ENCODE peak calls at places on chromosomes 12 and 14, in five cellular contexts. Q is CD8-positive, alpha-beta T cell; S is heart left ventricle; D is A549; Y is ascending aorta. X is an unnamed sample.

GRCh38 chr12:84911331-84912190 is 1.0 kb downstream of the SLC6A15 start:
- DNase-seq in Q (no peak), S (no peak), D (peak; percentile 67), Y (no peak), X (no peak)

GRCh38 chr12:129459886-129460285 is 443.9 kb downstream of the TMEM132D start:
- DNase-seq in Q (no peak), S (no peak), D (no peak), Y (no peak), X (no peak)

GRCh38 chr12:82857276-82857675 is 170.6 kb downstream of the TMTC2 start:
- DNase-seq in Q (no peak), S (peak; percentile 14), D (no peak), Y (no peak), X (no peak)

GRCh38 chr12:48794870-48795269 is 6.0 kb upstream of the ADCY6 start:
- DNase-seq in Q (no peak), S (no peak), D (no peak), Y (no peak), X (no peak)

GRCh38 chr12:76030378-76031080 is 1.0 kb downstream of the PHLDA1 start:
- DNase-seq in Q (peak; percentile 44), S (peak; percentile 38), D (no peak), Y (peak; percentile 69), X (peak; percentile 44)

GRCh38 chr12:124310785-124311184 is 15.9 kb downstream of the RFLNA start:
- DNase-seq in Q (no peak), S (no peak), D (no peak), Y (no peak), X (no peak)

GRCh38 chr12:121196902-121197301 is 13.0 kb upstream of the P2RX4 start:
- DNase-seq in Q (no peak), S (no peak), D (no peak), Y (no peak), X (no peak)

GRCh38 chr12:103947871-103948555 is 17.7 kb upstream of the TDG start:
- DNase-seq in Q (no peak), S (no peak), D (no peak), Y (no peak), X (no peak)

GRCh38 chr14:26719514-26719913 is 121.7 kb upstream of the NOVA1 start:
- DNase-seq in Q (no peak), S (no peak), D (no peak), Y (no peak), X (no peak)

GRCh38 chr14:32491413-32492016 is 162.4 kb downstream of the AKAP6 start:
- DNase-seq in Q (no peak), S (no peak), D (no peak), Y (no peak), X (no peak)

GRCh38 chr12:7060353-7060954 is at the start of gene C1S:
- DNase-seq in Q (no peak), S (peak; percentile 73), D (peak; percentile 93), Y (peak; percentile 93), X (peak; percentile 90)

GRCh38 chr12:67716817-67717216 is 68.3 kb downstream of the DYRK2 start:
- DNase-seq in Q (no peak), S (no peak), D (no peak), Y (no peak), X (no peak)

GRCh38 chr12:107126688-107127481 is 33.5 kb upstream of the CRY1 start:
- DNase-seq in Q (no peak), S (no peak), D (no peak), Y (no peak), X (no peak)

GRCh38 chr14:79443602-79444001 is 767.7 kb downstream of the DIO2 start:
- DNase-seq in Q (no peak), S (no peak), D (no peak), Y (no peak), X (no peak)

GRCh38 chr12:89393551-89394121 is 41.3 kb upstream of the DUSP6 start:
- DNase-seq in Q (no peak), S (no peak), D (no peak), Y (no peak), X (no peak)

GRCh38 chr12:123761841-123762714 is at the start of gene DNAH10:
- DNase-seq in Q (peak; percentile 8), S (no peak), D (no peak), Y (peak; percentile 56), X (no peak)

GRCh38 chr12:105933671-105934665 is 204.8 kb downstream of the NUAK1 start:
- DNase-seq in Q (no peak), S (no peak), D (peak; percentile 33), Y (peak; percentile 85), X (peak; percentile 51)

DNA sequence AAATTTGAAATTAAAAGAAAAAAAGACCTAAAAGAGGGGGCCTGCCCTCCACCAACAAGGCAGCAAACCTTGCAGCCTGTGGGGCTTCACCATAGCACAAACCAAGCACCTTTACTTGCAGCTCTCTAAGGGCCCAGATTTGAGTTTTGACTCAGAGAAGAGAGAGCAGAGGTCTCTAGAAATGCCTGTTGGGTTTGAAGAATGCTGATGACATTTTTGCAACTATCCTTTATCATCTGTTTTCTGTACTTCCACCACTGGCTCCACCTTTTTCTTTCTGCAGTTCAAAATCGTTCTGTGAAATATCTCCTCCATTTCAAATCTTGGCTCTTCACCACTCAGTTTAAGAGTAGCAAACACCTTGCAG is 83.8 kb upstream of the HMGA2 start:
- DNase-seq in Q (no peak), S (no peak), D (no peak), Y (no peak), X (no peak)
- H3K27ac ChIP-seq in Q (no peak overlapping the region), S (no peak overlapping the region), D (peak overlapping the region; percentile 88), Y (no peak overlapping the region), X (no peak overlapping the region)

GRCh38 chr12:27614386-27614785 is 81.9 kb upstream of the REP15 start:
- DNase-seq in Q (no peak), S (no peak), D (no peak), Y (no peak), X (no peak)
- H3K27ac ChIP-seq in Q (no peak overlapping the region), S (no peak overlapping the region), D (peak overlapping the region; percentile 21), Y (peak overlapping the region; percentile 14), X (no peak overlapping the region)

GRCh38 chr12:95624544-95624943 is 73.3 kb upstream of the USP44 start:
- DNase-seq in Q (no peak), S (no peak), D (no peak), Y (no peak), X (no peak)
- H3K27ac ChIP-seq in Q (no peak overlapping the region), S (peak overlapping the region; percentile 71), D (peak overlapping the region; percentile 84), Y (no peak overlapping the region), X (no peak overlapping the region)

GRCh38 chr12:57513266-57513665 is 7.0 kb downstream of the DDIT3 start:
- DNase-seq in Q (no peak), S (no peak), D (no peak), Y (no peak), X (no peak)
- H3K27ac ChIP-seq in Q (no peak overlapping the region), S (no peak overlapping the region), D (no peak overlapping the region), Y (no peak overlapping the region), X (no peak overlapping the region)

GRCh38 chr14:64463198-64463597 is 2.1 kb upstream of the AKAP5 start:
- DNase-seq in Q (no peak), S (no peak), D (no peak), Y (no peak), X (no peak)
- H3K27ac ChIP-seq in Q (no peak overlapping the region), S (no peak overlapping the region), D (no peak overlapping the region), Y (no peak overlapping the region), X (no peak overlapping the region)

GRCh38 chr14:70917633-70918032 is 10.4 kb downstream of the PCNX1 start:
- DNase-seq in Q (no peak), S (no peak), D (no peak), Y (no peak), X (no peak)
- H3K27ac ChIP-seq in Q (no peak overlapping the region), S (no peak overlapping the region), D (no peak overlapping the region), Y (no peak overlapping the region), X (no peak overlapping the region)

GRCh38 chr14:35331605-35332516 is 39.7 kb downstream of the PSMA6 start:
- DNase-seq in Q (no peak), S (no peak), D (no peak), Y (no peak), X (no peak)
- H3K27ac ChIP-seq in Q (no peak overlapping the region), S (peak overlapping the region; percentile 14), D (peak overlapping the region; percentile 91), Y (no peak overlapping the region), X (no peak overlapping the region)

GRCh38 chr14:66708262-66708661 is 200.3 kb downstream of the GPHN start:
- DNase-seq in Q (no peak), S (no peak), D (no peak), Y (no peak), X (no peak)

DNA sequence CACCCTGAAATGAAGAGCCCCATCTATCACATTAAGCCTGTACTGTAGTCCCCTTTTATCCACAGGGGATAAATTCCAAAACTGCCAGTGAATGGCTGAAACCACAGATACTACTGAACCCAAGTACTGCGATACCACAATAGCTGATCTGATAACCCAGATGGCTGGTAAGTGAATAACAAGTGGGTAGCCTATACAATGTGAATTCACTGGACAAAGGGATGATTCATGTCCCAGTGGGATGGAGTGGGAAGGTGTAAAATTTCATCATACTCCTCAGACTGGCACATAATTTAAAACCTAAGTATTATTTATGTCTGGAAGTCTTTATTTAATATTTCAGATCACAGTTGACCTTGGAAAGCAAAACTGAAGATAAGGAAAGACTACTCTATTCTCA is 201.3 kb downstream of the GPHN start:
- DNase-seq in Q (no peak), S (no peak), D (no peak), Y (no peak), X (no peak)
- H3K27ac ChIP-seq in Q (no peak overlapping the region), S (no peak overlapping the region), D (peak overlapping the region; percentile 38), Y (no peak overlapping the region), X (no peak overlapping the region)

GRCh38 chr12:64456119-64456518 is 4.2 kb downstream of the TBK1 start:
- DNase-seq in Q (no peak), S (no peak), D (no peak), Y (no peak), X (no peak)
- H3K27ac ChIP-seq in Q (no peak overlapping the region), S (no peak overlapping the region), D (no peak overlapping the region), Y (no peak overlapping the region), X (no peak overlapping the region)

DNA sequence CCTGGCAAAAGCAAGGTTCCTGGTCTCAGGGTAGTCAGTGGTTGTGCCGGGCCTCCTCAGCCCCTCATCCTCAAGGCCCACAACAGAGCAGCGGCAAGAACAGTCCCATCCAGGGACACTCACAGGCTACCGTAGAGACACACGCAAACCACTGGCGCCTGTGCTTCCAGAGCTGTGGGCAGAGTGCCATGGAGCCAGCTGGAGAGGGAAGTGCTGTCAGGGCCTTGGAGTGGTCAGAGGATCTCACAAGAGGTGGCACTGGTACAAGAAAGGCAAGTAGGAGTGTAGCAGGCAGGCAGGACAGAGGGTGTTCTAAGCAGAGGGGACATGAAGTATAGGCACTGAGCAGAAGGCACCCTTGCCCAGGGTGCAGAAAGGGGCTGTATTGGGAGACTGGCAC is 34.6 kb downstream of the ANKRD9 start:
- DNase-seq in Q (no peak), S (peak; percentile 92), D (no peak), Y (no peak), X (peak; percentile 95)
- H3K27ac ChIP-seq in Q (no peak overlapping the region), S (peak overlapping the region; percentile 59), D (no peak overlapping the region), Y (no peak overlapping the region), X (peak overlapping the region; percentile 67)